ENCODE peak calls at places on chromosomes 1 and 21, in four cellular contexts. A is cardiac fibroblast, Y is PC-3, P is nephron progenitor cell. B is an unnamed sample.

GRCh38 chr1:69197816-69198215 is 369.9 kb upstream of the LRRC7 start:
- DNase-seq in A (no peak), Y (no peak), P (no peak), B (no peak)

GRCh38 chr1:201648911-201649775 is 110.2 kb downstream of the NAV1 start:
- DNase-seq in A (peak), Y (no peak), P (peak), B (peak)

GRCh38 chr21:45387506-45387905 is 17.5 kb upstream of the COL18A1 start:
- DNase-seq in A (no peak), Y (no peak), P (no peak), B (no peak)

GRCh38 chr21:42406201-42406601 is 2.5 kb downstream of the UBASH3A start:
- DNase-seq in A (no peak), Y (no peak), P (no peak), B (no peak)

GRCh38 chr1:160400646-160401486 is 502 bp downstream of the VANGL2 start:
- DNase-seq in A (no peak), Y (no peak), P (peak), B (no peak)

GRCh38 chr21:38775733-38776132 is 30.0 kb upstream of the ETS2 start:
- DNase-seq in A (no peak), Y (no peak), P (no peak), B (no peak)

GRCh38 chr1:50419907-50420248 is 3.4 kb downstream of the DMRTA2 start:
- DNase-seq in A (no peak), Y (no peak), P (no peak), B (no peak)

GRCh38 chr1:51236548-51237312 is 657 bp downstream of the RNF11 start:
- DNase-seq in A (peak), Y (peak), P (peak), B (peak)

GRCh38 chr1:92299477-92300125 is 742 bp downstream of the RPAP2 start:
- DNase-seq in A (peak), Y (peak), P (no peak), B (peak)

GRCh38 chr1:31460027-31460426 is 47.0 kb downstream of the SERINC2 start:
- DNase-seq in A (peak), Y (peak), P (no peak), B (no peak)

GRCh38 chr1:171655215-171656116 is 3.0 kb upstream of the MYOC start:
- DNase-seq in A (peak), Y (peak), P (peak), B (peak)

GRCh38 chr1:174659823-174660222 is 212.1 kb downstream of the GPR52 start:
- DNase-seq in A (peak), Y (peak), P (no peak), B (peak)

GRCh38 chr1:201022824-201023516 is 544 bp downstream of the KIF21B start:
- DNase-seq in A (no peak), Y (no peak), P (no peak), B (no peak)

GRCh38 chr1:153906396-153906795 is 16.4 kb downstream of the GATAD2B start:
- DNase-seq in A (no peak), Y (no peak), P (no peak), B (no peak)

GRCh38 chr1:21311016-21311415 is 20.8 kb upstream of the ECE1 start:
- DNase-seq in A (no peak), Y (no peak), P (no peak), B (no peak)

GRCh38 chr1:42947137-42947536 is 11.5 kb downstream of the SLC2A1 start:
- DNase-seq in A (peak), Y (no peak), P (no peak), B (no peak)

GRCh38 chr1:25620211-25620610 is 3.6 kb downstream of the MAN1C1 start:
- DNase-seq in A (no peak), Y (no peak), P (no peak), B (no peak)

GRCh38 chr1:2989185-2989584 is 32.1 kb upstream of the ACTRT2 start:
- DNase-seq in A (no peak), Y (no peak), P (no peak), B (no peak)

GRCh38 chr1:194118086-194118485 is 931.7 kb upstream of the B3GALT2 start:
- DNase-seq in A (no peak), Y (no peak), P (no peak), B (no peak)

GRCh38 chr1:194114288-194114687 is 927.9 kb upstream of the B3GALT2 start:
- DNase-seq in A (no peak), Y (no peak), P (no peak), B (no peak)

GRCh38 chr1:194117582-194117981 is 931.2 kb upstream of the B3GALT2 start:
- DNase-seq in A (no peak), Y (no peak), P (no peak), B (no peak)
- TF ChIP-seq CTCF in A (peak), Y (no peak), P (no peak), B (no peak)

GRCh38 chr21:17050156-17050555 is 462.7 kb upstream of the CXADR start:
- DNase-seq in A (no peak), Y (no peak), P (no peak), B (no peak)

GRCh38 chr21:17050646-17051045 is 462.2 kb upstream of the CXADR start:
- DNase-seq in A (no peak), Y (no peak), P (no peak), B (no peak)

GRCh38 chr21:17044696-17045095 is 468.1 kb upstream of the CXADR start:
- DNase-seq in A (no peak), Y (no peak), P (no peak), B (no peak)

GRCh38 chr21:17048974-17049373 is 463.9 kb upstream of the CXADR start:
- DNase-seq in A (no peak), Y (no peak), P (no peak), B (no peak)

GRCh38 chr21:17045214-17045835 is 467.5 kb upstream of the CXADR start:
- DNase-seq in A (peak), Y (peak), P (no peak), B (peak)
- TF ChIP-seq CTCF in A (peak), Y (peak), P (peak), B (peak)

DNA sequence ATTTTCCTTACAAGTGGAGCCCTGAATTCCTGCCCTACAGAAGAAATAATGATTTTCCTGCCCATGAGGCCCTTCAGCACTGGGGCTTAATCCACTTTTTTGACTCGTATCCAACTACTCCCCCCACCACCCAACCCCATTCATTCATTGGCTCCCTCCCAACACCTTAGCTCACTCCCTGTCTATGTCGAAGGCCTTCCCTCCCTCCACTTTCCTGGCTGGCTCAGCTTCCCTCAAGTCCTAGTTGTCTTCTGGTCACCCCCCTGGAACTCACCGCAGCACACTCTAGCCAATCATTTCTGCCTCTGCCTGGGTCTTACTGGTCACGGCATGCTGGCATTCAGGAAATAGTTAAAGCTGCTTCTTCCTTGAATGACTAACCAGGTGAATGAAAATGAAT is 118.9 kb downstream of the PGBD5 start:
- DNase-seq in A (peak), Y (peak), P (no peak), B (peak)
- TF ChIP-seq CTCF in A (no peak), Y (no peak), P (no peak), B (no peak)

DNA sequence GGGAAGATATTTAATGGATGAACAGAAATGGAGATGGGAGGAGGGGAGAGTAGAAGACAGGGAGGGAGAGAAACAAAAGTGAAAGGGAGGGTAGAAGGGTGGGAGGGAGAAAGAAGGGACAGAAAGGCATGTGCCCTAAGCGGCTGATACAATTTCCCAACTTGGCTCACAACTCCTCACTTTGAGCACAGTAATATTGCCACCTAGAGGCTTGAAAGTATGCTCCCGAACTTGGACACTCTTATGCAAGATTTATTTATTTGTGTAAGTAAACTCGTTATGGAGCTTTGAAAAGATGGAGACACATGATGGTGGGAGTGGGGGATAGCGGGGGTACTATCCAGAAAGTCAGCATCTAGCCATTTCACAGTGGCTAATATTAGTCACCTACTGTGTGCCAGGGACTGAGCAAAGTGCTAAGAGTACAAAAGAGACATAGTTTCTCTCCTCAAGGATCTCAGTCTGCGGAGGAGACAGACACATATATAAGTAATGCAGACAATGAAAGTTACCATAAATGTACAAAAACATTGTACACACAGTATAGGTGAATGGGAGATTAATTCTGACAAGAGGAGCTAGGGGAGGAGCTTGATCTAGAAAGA is 189.7 kb downstream of the SEC16B start:
- DNase-seq in A (peak), Y (peak), P (no peak), B (peak)
- TF ChIP-seq CTCF in A (peak), Y (peak), P (peak), B (peak)

DNA sequence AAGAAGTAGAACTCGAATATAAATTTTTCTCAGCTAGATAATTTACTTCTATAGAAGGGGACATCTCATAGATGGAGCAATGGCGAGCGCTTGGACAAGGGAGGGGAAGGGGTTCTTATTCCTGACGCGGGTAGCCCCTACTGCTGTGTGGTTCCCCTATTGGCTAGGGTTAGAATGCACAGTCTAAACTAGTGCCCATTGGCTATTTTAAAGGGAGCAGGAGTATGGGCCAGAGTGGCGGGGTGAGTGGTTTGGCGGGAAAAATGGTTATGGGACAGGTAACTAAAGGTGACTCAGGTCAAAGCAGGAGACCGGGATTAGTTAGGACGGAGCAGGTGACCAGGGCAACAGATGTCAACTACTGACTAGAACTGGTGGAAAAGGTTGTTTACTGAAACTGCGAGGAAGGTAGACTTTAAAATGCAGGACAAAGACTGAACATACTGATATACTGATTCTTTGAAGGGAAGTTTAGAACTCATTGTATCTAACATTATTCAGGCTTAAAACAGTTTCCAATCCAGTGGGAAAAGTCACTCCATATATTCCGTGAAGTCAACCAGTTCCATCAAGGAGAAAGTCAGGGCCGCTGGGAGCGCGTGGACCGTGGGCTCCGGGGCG is 940 bp upstream of the ATAD3A start:
- DNase-seq in A (peak), Y (peak), P (no peak), B (peak)
- TF ChIP-seq CTCF in A (no peak), Y (no peak), P (no peak), B (no peak)

GRCh38 chr1:163565171-163565570 is 243.4 kb downstream of the NUF2 start:
- DNase-seq in A (no peak), Y (no peak), P (no peak), B (no peak)

GRCh38 chr1:163562355-163562754 is 240.6 kb downstream of the NUF2 start:
- DNase-seq in A (no peak), Y (no peak), P (no peak), B (no peak)

GRCh38 chr1:163561570-163562295 is 240.0 kb downstream of the NUF2 start:
- DNase-seq in A (peak), Y (peak), P (no peak), B (peak)
- TF ChIP-seq CTCF in A (peak), Y (peak), P (peak), B (peak)

GRCh38 chr1:206606867-206607266 is 5.4 kb downstream of the EIF2D start:
- DNase-seq in A (peak), Y (peak), P (no peak), B (peak)
- TF ChIP-seq CTCF in A (peak), Y (peak), P (peak), B (peak)

B was measured in epithelial cell of esophagus.